ENCODE peak calls at places on chromosomes 11 and 22, in seven cellular contexts. K, R, P, M, F, X and Y are unnamed samples.

GRCh38 chr11:47464479-47464878 is 15.5 kb upstream of the RAPSN start:
- DNase-seq in K (no peak), R (no peak), P (no peak), M (no peak), F (no peak), X (no peak), Y (no peak)

GRCh38 chr11:96103721-96104120 is 179.8 kb upstream of the MTMR2 start:
- DNase-seq in K (no peak), R (no peak), P (no peak), M (no peak), F (no peak), X (no peak), Y (no peak)

GRCh38 chr22:20957691-20958440 is 9.2 kb upstream of the AIFM3 start:
- DNase-seq in K (peak; percentile 87), R (no peak), P (peak; percentile 33), M (peak; percentile 82), F (no peak), X (peak; percentile 21), Y (peak; percentile 46)

GRCh38 chr11:70112017-70112434 is 33.9 kb downstream of the ANO1 start:
- DNase-seq in K (peak; percentile 39), R (no peak), P (no peak), M (no peak), F (peak; percentile 53), X (no peak), Y (no peak)

GRCh38 chr11:64970731-64971151 is 1.2 kb downstream of the MAJIN start:
- DNase-seq in K (peak; percentile 13), R (no peak), P (no peak), M (peak; percentile 50), F (no peak), X (no peak), Y (no peak)

GRCh38 chr11:69539416-69540117 is 58.1 kb downstream of the LINC01488 start:
- DNase-seq in K (peak; percentile 77), R (no peak), P (no peak), M (peak; percentile 26), F (no peak), X (no peak), Y (no peak)

GRCh38 chr11:2325123-2325522 is 23.3 kb downstream of the TSPAN32 start:
- DNase-seq in K (no peak), R (no peak), P (no peak), M (no peak), F (no peak), X (no peak), Y (no peak)

GRCh38 chr11:86374586-86374985 is at the start of gene CCDC81:
- DNase-seq in K (peak; percentile 65), R (no peak), P (no peak), M (no peak), F (no peak), X (peak; percentile 6), Y (no peak)

GRCh38 chr22:28943501-28943879 is 60.1 kb downstream of the ZNRF3 start:
- DNase-seq in K (no peak), R (no peak), P (peak; percentile 41), M (no peak), F (no peak), X (no peak), Y (no peak)

GRCh38 chr11:106399075-106399500 is 321.6 kb downstream of the AASDHPPT start:
- DNase-seq in K (no peak), R (peak; percentile 98), P (no peak), M (no peak), F (peak; percentile 50), X (peak; percentile 100), Y (peak; percentile 71)

GRCh38 chr11:120517390-120518315 is 6.1 kb downstream of the GRIK4 start:
- DNase-seq in K (peak; percentile 53), R (no peak), P (no peak), M (no peak), F (no peak), X (no peak), Y (peak; percentile 31)

GRCh38 chr11:93288079-93288478 is 42.5 kb upstream of the DEUP1 start:
- DNase-seq in K (no peak), R (no peak), P (no peak), M (no peak), F (no peak), X (no peak), Y (no peak)
- TF ChIP-seq CTCF in K (no peak), R (no peak), P (no peak), M (no peak), F (no peak), X (no peak), Y (no peak)

GRCh38 chr11:100928426-100928825 is 201.2 kb downstream of the PGR start:
- DNase-seq in K (no peak), R (no peak), P (no peak), M (no peak), F (no peak), X (no peak), Y (no peak)

GRCh38 chr11:100936781-100937180 is 192.8 kb downstream of the PGR start:
- DNase-seq in K (no peak), R (no peak), P (no peak), M (no peak), F (no peak), X (no peak), Y (no peak)

GRCh38 chr11:100930185-100930778 is 199.3 kb downstream of the PGR start:
- DNase-seq in K (no peak), R (no peak), P (no peak), M (no peak), F (no peak), X (peak; percentile 88), Y (no peak)

GRCh38 chr11:100929377-100929776 is 200.2 kb downstream of the PGR start:
- DNase-seq in K (no peak), R (no peak), P (no peak), M (no peak), F (no peak), X (peak; percentile 69), Y (no peak)

DNA sequence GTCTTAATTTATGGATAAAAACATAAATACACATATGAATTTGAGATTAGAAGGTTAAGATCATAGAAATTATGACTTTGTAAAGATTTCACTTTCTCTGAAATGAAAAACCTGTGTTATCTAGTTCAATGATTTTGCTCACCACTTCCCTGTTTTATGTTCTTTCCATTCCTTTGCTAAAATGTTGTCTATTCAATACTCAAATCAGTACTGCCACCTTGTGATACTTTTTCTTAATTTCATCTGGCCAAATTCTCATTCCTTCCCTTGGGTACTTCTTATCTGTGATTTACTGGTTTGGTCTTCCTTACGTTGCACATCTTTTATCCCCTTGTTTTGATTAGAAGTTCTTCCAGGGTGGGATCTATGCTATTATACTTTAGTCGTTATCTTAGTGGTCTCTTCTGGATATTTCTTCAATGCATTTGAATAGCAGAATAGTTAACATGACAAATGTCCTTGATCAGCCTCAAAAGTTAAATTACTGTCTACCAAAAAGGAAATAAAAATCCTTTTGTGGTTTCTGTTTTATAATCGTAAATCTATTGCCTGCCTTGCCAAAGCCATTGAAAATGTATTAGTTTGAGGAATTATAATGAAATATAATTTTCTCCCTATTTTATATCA is 197.0 kb downstream of the PGR start:
- DNase-seq in K (no peak), R (no peak), P (no peak), M (no peak), F (no peak), X (peak; percentile 66), Y (no peak)
- TF ChIP-seq CTCF in K (no peak), R (peak; percentile 57), P (peak; percentile 29), M (peak; percentile 36), F (peak; percentile 26), X (peak; percentile 56), Y (peak; percentile 3)

DNA sequence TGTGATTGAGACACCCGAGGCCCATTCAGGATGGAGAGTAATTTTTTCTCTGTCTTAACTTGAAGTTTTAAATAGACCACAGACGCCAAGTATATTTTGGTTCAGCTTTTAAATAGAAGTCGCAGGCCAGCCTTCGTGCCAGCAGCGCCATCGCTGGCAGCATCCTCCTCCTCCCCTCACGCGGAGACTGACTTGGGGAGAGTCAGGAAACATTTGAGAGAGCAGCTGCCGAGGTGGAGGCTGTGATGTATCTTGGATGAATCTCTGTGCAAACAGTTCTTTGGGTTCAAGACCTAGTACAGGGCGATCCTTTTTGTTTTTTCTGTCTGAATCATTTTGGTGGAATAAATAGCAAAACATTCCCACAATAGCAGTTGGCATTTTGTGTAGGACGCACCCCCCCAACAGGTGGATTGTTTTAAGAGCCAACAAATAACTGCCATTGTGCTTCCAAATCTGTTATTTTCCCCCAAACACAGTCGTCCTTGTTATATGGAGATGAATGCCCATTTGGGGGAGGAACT is 920 bp upstream of the DMC1 start:
- DNase-seq in K (no peak), R (no peak), P (peak; percentile 31), M (peak; percentile 36), F (peak; percentile 66), X (peak; percentile 47), Y (peak; percentile 27)
- TF ChIP-seq CTCF in K (no peak), R (peak; percentile 6), P (no peak), M (no peak), F (no peak), X (no peak), Y (no peak)

GRCh38 chr11:82174610-82175009 is 559.1 kb downstream of the FAM181B start:
- DNase-seq in K (no peak), R (no peak), P (no peak), M (no peak), F (no peak), X (no peak), Y (no peak)
- TF ChIP-seq CTCF in K (no peak), R (peak; percentile 17), P (no peak), M (no peak), F (no peak), X (peak; percentile 32), Y (peak; percentile 27)

DNA sequence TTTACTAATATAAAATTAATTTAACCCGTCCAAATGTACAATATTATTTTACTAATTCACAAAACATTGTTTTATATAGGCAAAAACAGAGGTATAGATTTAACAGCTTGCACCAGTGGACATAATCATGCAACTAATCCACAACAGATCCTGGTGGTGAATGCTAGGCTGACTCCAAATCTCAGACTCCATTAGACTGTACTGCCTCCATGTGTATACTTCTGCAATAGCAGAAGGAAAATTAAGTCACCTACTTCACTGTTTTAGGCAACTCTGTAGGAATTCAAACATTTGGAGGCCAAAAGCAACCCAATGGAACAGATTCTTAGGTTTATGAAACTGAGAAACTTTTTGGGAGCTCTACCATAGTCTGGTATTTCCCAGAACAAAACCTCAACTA is 30.0 kb upstream of the RAB39A start:
- DNase-seq in K (no peak), R (peak; percentile 20), P (no peak), M (no peak), F (no peak), X (peak; percentile 74), Y (peak; percentile 28)
- TF ChIP-seq CTCF in K (peak; percentile 23), R (peak; percentile 76), P (peak; percentile 40), M (peak; percentile 48), F (peak; percentile 41), X (peak; percentile 77), Y (peak; percentile 62)

GRCh38 chr11:77198440-77198849 is 70.4 kb downstream of the MYO7A start:
- DNase-seq in K (no peak), R (no peak), P (no peak), M (no peak), F (peak; percentile 18), X (no peak), Y (peak; percentile 69)
- TF ChIP-seq CTCF in K (no peak), R (peak; percentile 44), P (no peak), M (no peak), F (no peak), X (peak; percentile 25), Y (peak; percentile 80)